ENCODE peak calls at places on chromosome 18, in five cellular contexts. H, S, M, Z and J are unnamed samples. For H3K4me1 and H3K9me3, the result is how much of the 10 kb centered on the place peaks cover.

GRCh38 chr18:903703-904102 is 968 bp upstream of the ADCYAP1 start:
- DNase-seq in H (no peak), S (peak), M (peak), Z (peak), J (peak)

GRCh38 chr18:40832362-40832761 is 1122.7 kb upstream of the PIK3C3 start:
- DNase-seq in H (no peak), S (no peak), M (no peak), Z (peak), J (no peak)

GRCh38 chr18:51668632-51669031 is 471.2 kb upstream of the MEX3C start:
- DNase-seq in H (no peak), S (no peak), M (peak), Z (no peak), J (no peak)

GRCh38 chr18:67151366-67151765 is 365.2 kb downstream of the DSEL start:
- DNase-seq in H (no peak), S (no peak), M (no peak), Z (no peak), J (no peak)

GRCh38 chr18:25247725-25248124 is 104.2 kb downstream of the ZNF521 start:
- DNase-seq in H (no peak), S (no peak), M (no peak), Z (peak), J (no peak)

GRCh38 chr18:26971327-26971918 is 105.9 kb upstream of the AQP4 start:
- DNase-seq in H (no peak), S (no peak), M (no peak), Z (peak), J (no peak)

GRCh38 chr18:31447530-31448191 is at the start of gene DSG3:
- DNase-seq in H (no peak), S (no peak), M (no peak), Z (no peak), J (peak)

GRCh38 chr18:79169958-79170555 is 100.9 kb downstream of the ATP9B start:
- DNase-seq in H (peak), S (no peak), M (no peak), Z (peak), J (no peak)

GRCh38 chr18:29749699-29750098 is 1292.8 kb downstream of the DSC3 start:
- DNase-seq in H (no peak), S (peak), M (no peak), Z (peak), J (no peak)

GRCh38 chr18:11149441-11150270 is at the start of gene PIEZO2:
- DNase-seq in H (peak), S (peak), M (peak), Z (peak), J (peak)

GRCh38 chr18:36130039-36130831 is 536 bp downstream of the ELP2 start:
- DNase-seq in H (no peak), S (no peak), M (no peak), Z (no peak), J (no peak)

GRCh38 chr18:62105373-62105772 is 81.5 kb downstream of the PIGN start:
- DNase-seq in H (no peak), S (no peak), M (no peak), Z (peak), J (no peak)

GRCh38 chr18:56112013-56112749 is 524.2 kb upstream of the TCF4 start:
- DNase-seq in H (no peak), S (no peak), M (no peak), Z (peak), J (no peak)

GRCh38 chr18:2907459-2908145 is 60.8 kb downstream of the EMILIN2 start:
- DNase-seq in H (no peak), S (no peak), M (no peak), Z (no peak), J (no peak)
- H3K4me3 ChIP-seq in H (peak), S (peak), M (peak), Z (peak), J (peak)

GRCh38 chr18:77199707-77200106 is 49.9 kb upstream of the GALR1 start:
- DNase-seq in H (no peak), S (no peak), M (no peak), Z (no peak), J (no peak)

GRCh38 chr18:77203071-77203470 is 46.6 kb upstream of the GALR1 start:
- DNase-seq in H (no peak), S (peak), M (no peak), Z (peak), J (no peak)

GRCh38 chr18:77201508-77201907 is 48.1 kb upstream of the GALR1 start:
- DNase-seq in H (no peak), S (no peak), M (no peak), Z (no peak), J (no peak)

GRCh38 chr18:77197073-77197472 is 52.6 kb upstream of the GALR1 start:
- DNase-seq in H (no peak), S (no peak), M (no peak), Z (no peak), J (no peak)

DNA sequence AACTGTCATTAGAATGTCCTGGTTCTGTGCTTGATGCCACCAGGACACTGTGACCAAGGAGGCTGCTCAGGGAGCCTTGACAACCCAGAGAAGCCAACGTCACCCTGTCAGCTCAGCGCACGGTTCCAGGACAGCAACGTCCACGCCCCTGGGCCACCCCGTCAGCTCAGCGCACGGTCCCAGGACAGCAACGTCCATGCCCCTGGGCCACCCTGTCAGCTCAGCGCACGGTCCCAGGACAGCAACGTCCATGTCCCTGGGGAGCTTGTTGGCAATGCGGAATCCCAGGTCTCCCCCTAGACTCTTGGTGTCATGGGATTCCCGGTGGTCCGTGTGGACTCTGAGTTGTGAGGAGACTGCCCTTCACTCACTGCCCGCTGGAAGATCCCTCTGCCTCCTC is 51.0 kb upstream of the GALR1 start:
- DNase-seq in H (no peak), S (no peak), M (no peak), Z (no peak), J (no peak)
- H3K4me1 ChIP-seq in H (under half), S (under half), M (under half), Z (under half), J (under half)

GRCh38 chr18:72329533-72329932 is 214.6 kb downstream of the CBLN2 start:
- DNase-seq in H (no peak), S (no peak), M (no peak), Z (no peak), J (no peak)
- H3K9me3 ChIP-seq in H (under half), S (under half), M (under half), Z (under half), J (under half)

DNA sequence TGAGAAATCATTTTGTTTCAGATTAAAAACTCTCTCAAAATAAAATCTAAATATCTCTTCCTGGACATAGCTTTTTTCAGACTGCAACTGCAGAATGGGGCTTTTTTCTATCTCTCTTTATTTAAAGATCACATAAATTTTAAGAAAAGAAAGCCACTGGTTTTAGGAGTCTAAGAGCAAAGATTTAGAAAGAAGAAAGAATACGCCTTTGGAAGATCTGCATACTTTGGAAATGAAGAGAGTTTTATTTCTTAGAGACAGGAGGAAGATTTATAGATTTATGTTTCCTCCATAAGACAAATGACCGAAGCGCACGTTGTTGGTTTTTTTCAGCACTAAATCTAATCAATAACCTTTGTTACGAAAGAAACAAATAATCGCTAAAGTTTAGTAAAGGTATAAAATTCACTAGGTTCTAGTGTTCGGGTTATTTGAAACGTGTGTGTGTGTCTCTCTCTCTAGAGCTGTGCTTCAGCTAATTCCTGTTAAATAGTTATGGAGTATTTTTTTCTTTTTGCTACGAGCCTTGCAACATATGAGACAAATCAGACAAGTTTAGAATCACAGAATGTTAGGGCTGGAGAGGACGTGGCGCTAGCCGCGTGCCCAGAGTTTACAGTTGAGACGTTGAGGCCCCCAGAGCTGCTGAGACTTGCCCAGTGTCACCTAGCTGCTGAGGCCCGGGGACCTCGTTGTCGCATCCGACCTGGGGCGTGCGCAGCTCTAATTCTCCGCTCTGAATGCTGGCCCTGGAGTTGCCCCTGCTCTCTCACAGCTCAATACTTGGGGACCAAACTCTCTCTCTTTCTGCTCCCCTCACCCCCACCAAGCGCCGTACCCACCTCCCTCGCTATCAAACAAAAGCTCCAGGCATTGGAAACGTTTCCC is 69.8 kb downstream of the CTAGE1 start:
- DNase-seq in H (no peak), S (peak), M (no peak), Z (peak), J (peak)
- H3K4me3 ChIP-seq in H (no peak), S (peak), M (no peak), Z (peak), J (peak)

DNA sequence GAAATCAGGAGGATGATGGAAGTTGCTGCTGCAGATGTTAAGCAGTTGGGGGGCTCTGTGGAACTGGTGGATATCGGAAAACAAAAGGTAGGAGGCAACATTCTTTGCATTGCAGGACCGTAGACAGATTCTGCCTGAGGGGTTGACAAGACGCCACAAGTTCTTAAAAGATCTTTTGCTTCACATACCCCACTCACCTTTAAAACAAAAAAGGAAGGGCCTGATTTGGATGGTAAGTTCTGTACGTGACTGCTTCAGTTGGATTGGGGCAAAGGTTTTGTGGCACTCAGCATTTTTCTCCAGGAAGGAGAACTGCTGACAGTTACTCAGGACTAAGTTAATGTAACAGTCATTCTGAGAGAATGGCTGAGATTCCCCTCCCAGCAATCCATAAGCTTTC is 5.2 kb downstream of the CNDP2 start:
- DNase-seq in H (no peak), S (no peak), M (no peak), Z (no peak), J (peak)
- H3K4me1 ChIP-seq in H (under half), S (under half), M (under half), Z (under half), J (under half)

GRCh38 chr18:14974576-14974975 is 226.6 kb downstream of the ANKRD30B start:
- DNase-seq in H (no peak), S (no peak), M (no peak), Z (no peak), J (no peak)
- H3K9me3 ChIP-seq in H (under half), S (under half), M (under half), Z (under half), J (under half)

GRCh38 chr18:49492694-49493033 is 5.6 kb upstream of the C18orf32 start:
- DNase-seq in H (no peak), S (no peak), M (no peak), Z (no peak), J (no peak)
- H3K4me3 ChIP-seq in H (no peak), S (no peak), M (peak), Z (no peak), J (no peak)

DNA sequence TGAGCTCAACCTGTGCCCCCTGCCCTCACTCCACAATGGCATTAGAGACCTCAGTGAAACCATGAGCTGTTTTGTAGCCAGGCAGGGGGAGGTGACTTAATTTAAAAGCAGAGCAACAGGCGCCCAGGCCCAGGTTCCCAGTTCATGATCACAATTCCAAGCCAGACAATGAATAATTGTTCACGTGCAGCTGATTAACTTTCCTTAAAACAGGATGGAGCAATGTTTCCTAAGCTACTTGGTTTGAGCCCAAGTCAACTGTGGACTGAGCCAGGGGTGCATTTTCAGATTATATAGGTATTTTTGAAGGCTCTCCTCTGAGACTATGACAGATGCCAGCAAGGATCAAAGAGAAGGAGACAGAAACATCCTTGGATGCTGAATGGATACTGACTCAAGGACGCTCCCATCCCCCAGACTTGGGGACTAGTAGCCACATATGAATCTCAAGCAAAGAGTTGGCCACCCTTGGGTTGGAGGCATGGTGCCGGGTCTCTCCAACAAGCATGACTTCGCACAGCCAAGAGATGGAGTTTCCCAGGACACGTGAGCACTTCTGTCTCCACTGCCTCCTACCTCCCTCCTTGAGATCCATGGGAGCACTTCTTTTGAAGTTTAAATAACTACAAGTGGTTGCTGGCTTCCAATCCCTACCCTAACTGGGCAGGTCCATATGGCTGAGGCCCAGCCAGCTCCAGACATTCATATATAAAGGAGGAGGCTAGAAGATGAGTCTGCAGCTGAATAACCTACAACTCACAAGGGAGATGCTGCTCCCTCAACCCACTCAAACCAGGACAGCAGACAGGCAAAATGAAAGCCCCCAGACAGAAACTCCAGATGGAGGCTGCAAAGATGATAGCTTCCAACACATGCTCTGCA is 12.7 kb downstream of the SMAD7 start:
- DNase-seq in H (no peak), S (no peak), M (no peak), Z (no peak), J (no peak)
- H3K4me1 ChIP-seq in H (half or more), S (half or more), M (half or more), Z (half or more), J (under half)

DNA sequence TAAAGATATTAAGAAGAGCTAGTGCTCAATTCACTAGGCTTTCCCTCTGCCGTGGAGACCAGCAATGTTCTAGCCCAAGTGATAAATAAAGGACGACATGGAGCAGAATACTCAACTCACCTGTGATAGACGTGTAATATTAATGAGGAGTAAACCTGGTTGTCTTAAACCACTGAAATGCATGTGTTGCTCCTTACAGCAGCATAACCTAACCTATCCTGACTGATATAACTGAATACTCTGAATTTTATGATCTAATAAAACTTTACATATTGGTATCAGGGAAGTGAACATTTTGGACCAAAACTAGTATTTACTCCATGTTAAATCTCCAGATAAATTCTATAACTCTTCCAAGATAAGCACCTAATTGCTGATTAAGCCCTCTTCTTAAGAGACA is 531.0 kb downstream of the METTL4 start:
- DNase-seq in H (no peak), S (no peak), M (no peak), Z (no peak), J (no peak)
- H3K9me3 ChIP-seq in H (under half), S (under half), M (under half), Z (under half), J (under half)

GRCh38 chr18:5237723-5238370 is 40.8 kb upstream of the AKAIN1 start:
- DNase-seq in H (peak), S (peak), M (peak), Z (peak), J (peak)
- H3K4me3 ChIP-seq in H (peak), S (peak), M (peak), Z (peak), J (peak)